ENCODE peak calls at places on chromosomes 12 and 14, in six cellular contexts. One of them, this sample, is unnamed.

GRCh38 chr12:46110928-46111699 is 120.7 kb upstream of the SCAF11 start:
- DNase-seq in H1: no peak
- DNase-seq in esophagus squamous epithelium: no peak
- DNase-seq in ovary: no peak
- DNase-seq in BE2C: no peak
- DNase-seq in mucosa of descending colon: no peak
- DNase-seq in this sample: no peak

GRCh38 chr12:124588689-124589318 is 21.4 kb upstream of the NCOR2 start:
- DNase-seq in H1: no peak
- DNase-seq in esophagus squamous epithelium: no peak
- DNase-seq in ovary: no peak
- DNase-seq in BE2C: no peak
- DNase-seq in mucosa of descending colon: no peak
- DNase-seq in this sample: no peak

GRCh38 chr12:24463392-24463791 is 485.5 kb downstream of the BCAT1 start:
- DNase-seq in H1: no peak
- DNase-seq in esophagus squamous epithelium: no peak
- DNase-seq in ovary: no peak
- DNase-seq in BE2C: no peak
- DNase-seq in mucosa of descending colon: no peak
- DNase-seq in this sample: no peak

GRCh38 chr12:10557329-10557728 is 51.6 kb downstream of the EIF2S3B start:
- DNase-seq in H1: no peak
- DNase-seq in esophagus squamous epithelium: no peak
- DNase-seq in ovary: no peak
- DNase-seq in BE2C: no peak
- DNase-seq in mucosa of descending colon: no peak
- DNase-seq in this sample: no peak

GRCh38 chr14:62138593-62138992 is 376.4 kb downstream of the SNAPC1 start:
- DNase-seq in H1: no peak
- DNase-seq in esophagus squamous epithelium: no peak
- DNase-seq in ovary: no peak
- DNase-seq in BE2C: no peak
- DNase-seq in mucosa of descending colon: no peak
- DNase-seq in this sample: no peak

GRCh38 chr12:70534466-70534865 is 102.8 kb downstream of the PTPRB start:
- DNase-seq in H1: no peak
- DNase-seq in esophagus squamous epithelium: no peak
- DNase-seq in ovary: no peak
- DNase-seq in BE2C: no peak
- DNase-seq in mucosa of descending colon: no peak
- DNase-seq in this sample: no peak

GRCh38 chr14:58922211-58922940 is 266.1 kb upstream of the DAAM1 start:
- DNase-seq in H1: no peak
- DNase-seq in esophagus squamous epithelium: no peak
- DNase-seq in ovary: no peak
- DNase-seq in BE2C: no peak
- DNase-seq in mucosa of descending colon: no peak
- DNase-seq in this sample: no peak

GRCh38 chr12:108047130-108047550 is 81.9 kb upstream of the WSCD2 start:
- DNase-seq in H1: no peak
- DNase-seq in esophagus squamous epithelium: no peak
- DNase-seq in ovary: no peak
- DNase-seq in BE2C: no peak
- DNase-seq in mucosa of descending colon: no peak
- DNase-seq in this sample: no peak

GRCh38 chr12:93183940-93184663 is 193.6 kb upstream of the NUDT4 start:
- DNase-seq in H1: no peak
- DNase-seq in esophagus squamous epithelium: no peak
- DNase-seq in ovary: peak
- DNase-seq in BE2C: no peak
- DNase-seq in mucosa of descending colon: no peak
- DNase-seq in this sample: no peak

GRCh38 chr12:57110189-57111045 is 745 bp downstream of the STAT6 start:
- DNase-seq in H1: no peak
- DNase-seq in esophagus squamous epithelium: no peak
- DNase-seq in ovary: peak
- DNase-seq in BE2C: no peak
- DNase-seq in mucosa of descending colon: peak
- DNase-seq in this sample: peak
- TF ChIP-seq CTCF in H1: no peak
- TF ChIP-seq CTCF in esophagus squamous epithelium: no peak
- TF ChIP-seq CTCF in ovary: no peak
- TF ChIP-seq CTCF in BE2C: no peak
- TF ChIP-seq CTCF in mucosa of descending colon: no peak
- TF ChIP-seq CTCF in this sample: no peak

DNA sequence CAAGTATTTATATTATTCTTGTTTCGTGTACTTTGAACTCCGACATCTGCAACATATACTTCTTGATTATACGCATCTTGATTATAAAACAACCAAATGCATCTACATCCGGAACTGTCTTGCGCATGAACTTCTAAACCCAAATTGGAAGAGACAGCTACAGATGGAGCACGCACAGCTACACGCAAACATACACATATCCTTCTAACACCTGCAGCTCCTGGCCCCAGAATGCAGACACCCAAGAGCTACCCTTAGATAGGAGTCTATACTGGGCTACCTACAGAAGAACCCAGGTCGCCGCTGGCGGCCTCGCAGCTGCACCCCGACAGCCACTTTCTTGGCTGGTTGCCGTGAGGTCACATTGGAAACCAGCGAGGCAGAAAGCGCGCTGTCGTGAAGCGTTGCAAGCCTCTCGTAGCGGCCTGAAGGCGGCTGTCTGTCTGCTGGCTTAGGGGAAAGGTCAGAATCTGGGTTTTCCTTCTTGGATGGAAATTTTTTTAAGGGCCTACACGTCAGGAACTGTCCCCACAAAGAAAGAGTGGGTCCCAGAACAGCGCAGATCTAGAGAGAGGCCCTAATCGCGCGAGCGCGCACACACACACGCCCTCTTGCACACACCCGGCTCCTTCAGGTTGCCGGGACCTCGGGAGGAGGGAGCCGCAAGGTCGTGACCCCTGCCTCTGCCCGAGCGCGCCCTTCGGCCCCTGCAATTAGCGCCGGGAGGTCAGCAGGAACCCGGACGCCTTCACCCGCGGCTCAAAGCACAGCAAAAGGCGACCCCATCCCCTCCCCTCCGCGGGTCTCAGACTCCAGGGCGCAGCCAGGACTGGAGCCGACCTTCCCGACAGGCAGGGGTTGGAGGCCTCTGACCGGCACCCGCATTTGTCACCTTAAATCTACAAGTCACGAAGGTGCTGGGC is 17.0 kb downstream of the TBX3 start:
- DNase-seq in H1: no peak
- DNase-seq in esophagus squamous epithelium: no peak
- DNase-seq in ovary: no peak
- DNase-seq in BE2C: peak
- DNase-seq in mucosa of descending colon: no peak
- DNase-seq in this sample: peak
- TF ChIP-seq CTCF in H1: no peak
- TF ChIP-seq CTCF in esophagus squamous epithelium: no peak
- TF ChIP-seq CTCF in ovary: no peak
- TF ChIP-seq CTCF in BE2C: no peak
- TF ChIP-seq CTCF in mucosa of descending colon: no peak
- TF ChIP-seq CTCF in this sample: no peak

DNA sequence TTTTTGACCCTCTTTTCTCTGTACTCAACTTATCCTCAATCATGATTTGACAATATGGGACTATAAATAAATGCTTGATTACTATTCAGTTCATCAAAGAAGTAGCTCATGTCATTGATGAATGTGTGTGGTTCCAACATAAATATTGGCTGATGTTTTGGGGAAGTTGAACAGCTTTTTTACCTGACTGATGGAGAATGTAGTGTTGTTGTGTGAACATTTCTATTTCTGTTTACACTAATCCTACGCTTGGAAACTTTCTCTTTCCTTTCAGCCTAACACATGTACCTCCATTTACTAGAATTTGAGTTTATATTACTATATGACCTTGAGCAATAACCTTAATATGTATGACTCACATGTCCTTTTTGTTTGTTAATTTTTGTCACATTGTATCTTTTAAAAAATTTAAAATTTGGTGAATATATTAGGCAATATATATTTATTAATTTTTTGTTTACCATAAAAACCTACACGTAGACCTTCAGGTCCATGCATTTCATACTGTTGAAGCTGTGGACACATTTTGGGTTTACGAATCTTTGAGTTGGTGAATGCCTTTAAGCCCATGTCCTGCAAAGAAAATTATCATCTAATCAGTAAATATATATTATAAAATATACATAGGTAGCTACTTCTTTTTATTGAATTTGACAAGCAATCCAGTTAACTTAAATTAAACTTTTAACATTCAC is 21.1 kb downstream of the A2M start:
- DNase-seq in H1: no peak
- DNase-seq in esophagus squamous epithelium: no peak
- DNase-seq in ovary: no peak
- DNase-seq in BE2C: no peak
- DNase-seq in mucosa of descending colon: no peak
- DNase-seq in this sample: no peak
- TF ChIP-seq CTCF in H1: no peak
- TF ChIP-seq CTCF in esophagus squamous epithelium: no peak
- TF ChIP-seq CTCF in ovary: no peak
- TF ChIP-seq CTCF in BE2C: no peak
- TF ChIP-seq CTCF in mucosa of descending colon: no peak
- TF ChIP-seq CTCF in this sample: no peak

DNA sequence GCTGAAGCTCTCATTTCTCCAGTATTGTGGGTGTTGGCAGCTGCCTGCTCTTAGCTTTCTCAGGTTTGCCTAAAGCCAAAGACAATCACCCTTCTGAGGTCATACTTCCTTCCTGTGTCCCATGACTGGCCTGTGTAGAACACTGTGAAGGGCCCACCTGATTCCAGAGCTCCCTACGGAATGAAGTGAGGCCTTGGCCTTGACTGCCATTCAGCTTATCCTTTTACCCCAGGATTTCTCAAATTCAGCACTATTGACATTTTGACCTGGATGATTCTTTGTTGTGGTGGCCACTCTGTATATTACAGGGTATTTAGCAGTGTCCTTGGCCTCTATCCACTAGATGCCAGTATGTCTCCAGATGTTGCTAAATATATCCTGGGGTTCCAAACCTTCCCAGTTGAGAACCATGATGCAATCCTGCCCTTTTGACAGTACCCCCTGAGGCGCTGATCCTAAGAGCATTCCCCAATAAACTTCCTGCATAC is 112.3 kb upstream of the KRR1 start:
- DNase-seq in H1: no peak
- DNase-seq in esophagus squamous epithelium: no peak
- DNase-seq in ovary: no peak
- DNase-seq in BE2C: peak
- DNase-seq in mucosa of descending colon: no peak
- DNase-seq in this sample: no peak
- TF ChIP-seq CTCF in H1: peak
- TF ChIP-seq CTCF in esophagus squamous epithelium: no peak
- TF ChIP-seq CTCF in ovary: no peak
- TF ChIP-seq CTCF in BE2C: peak
- TF ChIP-seq CTCF in mucosa of descending colon: no peak
- TF ChIP-seq CTCF in this sample: no peak

GRCh38 chr14:91142214-91142668 is 28.4 kb downstream of the DGLUCY start:
- DNase-seq in H1: no peak
- DNase-seq in esophagus squamous epithelium: no peak
- DNase-seq in ovary: no peak
- DNase-seq in BE2C: no peak
- DNase-seq in mucosa of descending colon: no peak
- DNase-seq in this sample: no peak

GRCh38 chr14:91135039-91135438 is 21.2 kb downstream of the DGLUCY start:
- DNase-seq in H1: no peak
- DNase-seq in esophagus squamous epithelium: no peak
- DNase-seq in ovary: no peak
- DNase-seq in BE2C: no peak
- DNase-seq in mucosa of descending colon: no peak
- DNase-seq in this sample: no peak

GRCh38 chr14:91139776-91140175 is 25.9 kb downstream of the DGLUCY start:
- DNase-seq in H1: no peak
- DNase-seq in esophagus squamous epithelium: no peak
- DNase-seq in ovary: no peak
- DNase-seq in BE2C: no peak
- DNase-seq in mucosa of descending colon: no peak
- DNase-seq in this sample: no peak

GRCh38 chr14:91140672-91141071 is 26.8 kb downstream of the DGLUCY start:
- DNase-seq in H1: no peak
- DNase-seq in esophagus squamous epithelium: no peak
- DNase-seq in ovary: no peak
- DNase-seq in BE2C: peak
- DNase-seq in mucosa of descending colon: peak
- DNase-seq in this sample: no peak

DNA sequence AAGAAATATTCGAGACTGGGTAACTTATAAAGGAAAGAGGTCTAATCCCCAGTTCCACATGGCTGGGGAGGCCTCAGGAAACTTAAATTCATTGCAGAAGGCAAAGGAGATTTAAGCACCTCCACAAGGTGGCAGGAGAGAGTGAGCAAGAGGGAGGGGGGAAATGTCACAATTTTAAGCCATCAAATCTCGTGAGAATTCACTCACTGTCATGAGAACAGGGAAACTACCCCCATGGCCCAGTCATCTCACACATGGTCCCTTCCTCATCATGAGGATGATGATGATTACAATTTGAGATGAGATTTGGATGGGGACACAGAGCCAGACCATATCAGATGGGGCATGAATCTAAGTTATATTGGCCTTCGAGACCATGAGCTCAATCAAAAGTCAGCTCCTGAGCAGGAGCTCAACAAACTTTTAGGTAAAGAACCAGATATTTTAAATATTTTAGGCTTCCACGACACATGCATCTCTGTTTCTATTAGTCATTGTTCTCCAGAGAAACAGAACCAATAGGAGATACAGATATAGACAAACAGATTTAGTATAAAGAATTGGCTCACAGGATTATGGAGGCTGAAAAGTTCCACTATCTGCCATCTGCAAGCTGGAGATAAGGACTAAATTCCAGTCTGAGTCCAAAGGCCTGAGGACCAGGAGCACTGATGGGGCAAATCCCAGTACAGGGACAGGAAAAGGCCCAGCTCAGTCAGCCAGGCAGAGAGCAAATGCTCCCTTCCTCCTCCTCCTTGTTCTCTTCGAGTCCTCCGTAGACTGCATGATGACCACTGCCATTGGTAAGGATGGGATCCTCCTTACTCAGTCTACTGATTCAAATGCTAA is 24.9 kb downstream of the DGLUCY start:
- DNase-seq in H1: no peak
- DNase-seq in esophagus squamous epithelium: no peak
- DNase-seq in ovary: no peak
- DNase-seq in BE2C: peak
- DNase-seq in mucosa of descending colon: peak
- DNase-seq in this sample: no peak
- TF ChIP-seq CTCF in H1: peak
- TF ChIP-seq CTCF in esophagus squamous epithelium: peak
- TF ChIP-seq CTCF in ovary: no peak
- TF ChIP-seq CTCF in BE2C: peak
- TF ChIP-seq CTCF in mucosa of descending colon: no peak
- TF ChIP-seq CTCF in this sample: no peak

GRCh38 chr14:100025111-100025510 is 40.1 kb upstream of the EVL start:
- DNase-seq in H1: peak
- DNase-seq in esophagus squamous epithelium: no peak
- DNase-seq in ovary: no peak
- DNase-seq in BE2C: peak
- DNase-seq in mucosa of descending colon: peak
- DNase-seq in this sample: no peak
- TF ChIP-seq CTCF in H1: peak
- TF ChIP-seq CTCF in esophagus squamous epithelium: no peak
- TF ChIP-seq CTCF in ovary: no peak
- TF ChIP-seq CTCF in BE2C: peak
- TF ChIP-seq CTCF in mucosa of descending colon: no peak
- TF ChIP-seq CTCF in this sample: peak

GRCh38 chr12:121626853-121627623 is 708 bp downstream of the ORAI1 start:
- DNase-seq in H1: peak
- DNase-seq in esophagus squamous epithelium: no peak
- DNase-seq in ovary: peak
- DNase-seq in BE2C: peak
- DNase-seq in mucosa of descending colon: peak
- DNase-seq in this sample: peak
- TF ChIP-seq CTCF in H1: no peak
- TF ChIP-seq CTCF in esophagus squamous epithelium: no peak
- TF ChIP-seq CTCF in ovary: no peak
- TF ChIP-seq CTCF in BE2C: no peak
- TF ChIP-seq CTCF in mucosa of descending colon: no peak
- TF ChIP-seq CTCF in this sample: no peak